ENCODE peak calls at places on chromosomes 3 and 15, in eight cellular contexts. One of them, this sample, is unnamed.

GRCh38 chr15:61116830-61117229 is 112.3 kb downstream of the RORA start:
- DNase-seq in hepatocyte: no peak
- DNase-seq in testis: no peak
- DNase-seq in epithelial cell of proximal tubule: no peak
- DNase-seq in GM13977: no peak
- DNase-seq in HL-60: no peak
- DNase-seq in WTC11: no peak
- DNase-seq in NB4: no peak
- DNase-seq in this sample: no peak

GRCh38 chr15:64681424-64682024 is 93.9 kb downstream of the RBPMS2 start:
- DNase-seq in hepatocyte: peak; percentile 82
- DNase-seq in testis: peak; percentile 74
- DNase-seq in HL-60: peak; percentile 41
- DNase-seq in epithelial cell of proximal tubule: no peak
- DNase-seq in GM13977: peak; percentile 62
- DNase-seq in NB4: peak; percentile 74
- DNase-seq in WTC11: peak; percentile 56
- DNase-seq in this sample: peak; percentile 31

GRCh38 chr3:83011471-83011870 is 1250.0 kb upstream of the GBE1 start:
- DNase-seq in hepatocyte: no peak
- DNase-seq in WTC11: no peak
- DNase-seq in GM13977: no peak
- DNase-seq in testis: no peak
- DNase-seq in epithelial cell of proximal tubule: no peak
- DNase-seq in NB4: no peak
- DNase-seq in HL-60: no peak
- DNase-seq in this sample: no peak

GRCh38 chr3:20323307-20323927 is 137.4 kb upstream of the SGO1 start:
- DNase-seq in testis: no peak
- DNase-seq in HL-60: no peak
- DNase-seq in WTC11: no peak
- DNase-seq in epithelial cell of proximal tubule: no peak
- DNase-seq in hepatocyte: no peak
- DNase-seq in NB4: no peak
- DNase-seq in GM13977: no peak
- DNase-seq in this sample: no peak

GRCh38 chr3:73786346-73786807 is 161.6 kb upstream of the PDZRN3 start:
- DNase-seq in NB4: no peak
- DNase-seq in epithelial cell of proximal tubule: peak; percentile 79
- DNase-seq in HL-60: no peak
- DNase-seq in hepatocyte: peak; percentile 35
- DNase-seq in WTC11: no peak
- DNase-seq in GM13977: no peak
- DNase-seq in testis: no peak
- DNase-seq in this sample: no peak

GRCh38 chr3:94716326-94717018 is 653.6 kb downstream of the NSUN3 start:
- DNase-seq in hepatocyte: peak; percentile 18
- DNase-seq in NB4: no peak
- DNase-seq in HL-60: no peak
- DNase-seq in WTC11: peak; percentile 9
- DNase-seq in testis: peak; percentile 21
- DNase-seq in epithelial cell of proximal tubule: no peak
- DNase-seq in GM13977: no peak
- DNase-seq in this sample: no peak

GRCh38 chr3:16240229-16241023 is 24.3 kb downstream of the DPH3 start:
- DNase-seq in GM13977: no peak
- DNase-seq in epithelial cell of proximal tubule: no peak
- DNase-seq in testis: no peak
- DNase-seq in WTC11: no peak
- DNase-seq in NB4: peak; percentile 40
- DNase-seq in HL-60: peak; percentile 74
- DNase-seq in hepatocyte: peak; percentile 32
- DNase-seq in this sample: no peak

GRCh38 chr3:144677118-144677517 is 705.5 kb downstream of the DIPK2A start:
- DNase-seq in HL-60: no peak
- DNase-seq in GM13977: no peak
- DNase-seq in NB4: no peak
- DNase-seq in epithelial cell of proximal tubule: no peak
- DNase-seq in hepatocyte: no peak
- DNase-seq in testis: no peak
- DNase-seq in WTC11: no peak
- DNase-seq in this sample: no peak

GRCh38 chr15:92801774-92802464 is 98.2 kb upstream of the CHD2 start:
- DNase-seq in GM13977: no peak
- DNase-seq in NB4: peak; percentile 83
- DNase-seq in testis: no peak
- DNase-seq in hepatocyte: no peak
- DNase-seq in epithelial cell of proximal tubule: no peak
- DNase-seq in HL-60: no peak
- DNase-seq in WTC11: no peak
- DNase-seq in this sample: no peak

GRCh38 chr3:163328680-163329079 is 1749.6 kb downstream of the SI start:
- DNase-seq in NB4: peak; percentile 18
- DNase-seq in epithelial cell of proximal tubule: no peak
- DNase-seq in HL-60: no peak
- DNase-seq in GM13977: no peak
- DNase-seq in hepatocyte: no peak
- DNase-seq in testis: no peak
- DNase-seq in WTC11: peak; percentile 30
- DNase-seq in this sample: no peak

GRCh38 chr3:107794664-107795443 is 272.1 kb downstream of the BBX start:
- DNase-seq in NB4: no peak
- DNase-seq in hepatocyte: no peak
- DNase-seq in testis: no peak
- DNase-seq in HL-60: no peak
- DNase-seq in WTC11: no peak
- DNase-seq in GM13977: no peak
- DNase-seq in epithelial cell of proximal tubule: no peak
- DNase-seq in this sample: no peak
- TF ChIP-seq CTCF in NB4: peak; percentile 3
- TF ChIP-seq CTCF in hepatocyte: no peak
- TF ChIP-seq CTCF in testis: no peak
- TF ChIP-seq CTCF in HL-60: no peak
- TF ChIP-seq CTCF in WTC11: no peak
- TF ChIP-seq CTCF in GM13977: no peak
- TF ChIP-seq CTCF in epithelial cell of proximal tubule: peak; percentile 46
- TF ChIP-seq CTCF in this sample: no peak

DNA sequence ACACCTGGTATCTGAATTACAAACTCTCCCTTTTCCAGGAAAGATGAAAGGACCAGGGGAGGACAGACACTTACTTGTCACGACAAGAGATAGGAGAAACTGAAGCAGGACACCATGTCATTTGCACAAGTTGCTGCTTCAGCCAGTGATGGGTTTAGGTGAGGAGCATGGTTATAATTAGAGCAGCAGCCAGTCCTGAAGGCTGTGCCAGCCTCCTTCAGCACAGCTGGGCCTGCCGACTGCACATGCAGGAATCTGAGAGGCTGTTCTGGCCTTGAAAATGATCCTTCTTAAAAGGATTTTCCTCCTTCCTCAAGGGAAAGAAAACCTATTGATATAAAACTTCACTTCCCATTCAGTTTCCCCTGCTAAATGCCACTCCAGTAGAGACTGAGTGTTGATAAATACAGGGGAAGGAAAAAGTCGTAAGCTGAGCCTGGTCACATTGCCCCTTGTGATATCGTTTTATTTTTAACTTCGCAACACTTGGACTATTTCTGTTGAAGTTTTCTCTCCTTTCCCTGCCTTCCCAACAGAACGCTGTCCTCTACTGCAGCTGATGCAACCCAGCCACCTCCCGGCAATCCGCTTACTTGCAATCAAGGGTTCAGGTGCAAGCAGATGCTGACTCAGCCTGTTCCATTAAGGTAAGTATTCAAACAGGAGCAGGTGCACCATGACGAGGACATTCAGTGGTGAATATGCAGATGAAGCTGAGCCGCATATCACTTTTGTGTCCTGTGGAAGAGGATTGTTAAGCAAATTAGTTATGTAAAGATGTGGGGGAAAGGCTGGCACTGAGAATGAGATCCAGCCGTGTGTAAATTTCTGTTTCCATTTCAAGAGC is at the start of gene FBXO40:
- DNase-seq in GM13977: no peak
- DNase-seq in hepatocyte: peak; percentile 52
- DNase-seq in epithelial cell of proximal tubule: no peak
- DNase-seq in WTC11: peak; percentile 88
- DNase-seq in NB4: no peak
- DNase-seq in testis: peak; percentile 74
- DNase-seq in HL-60: no peak
- DNase-seq in this sample: peak; percentile 62
- TF ChIP-seq CTCF in GM13977: no peak
- TF ChIP-seq CTCF in hepatocyte: no peak
- TF ChIP-seq CTCF in epithelial cell of proximal tubule: peak; percentile 14
- TF ChIP-seq CTCF in WTC11: no peak
- TF ChIP-seq CTCF in NB4: no peak
- TF ChIP-seq CTCF in testis: no peak
- TF ChIP-seq CTCF in HL-60: no peak
- TF ChIP-seq CTCF in this sample: no peak

GRCh38 chr3:51777985-51778384 is 1.1 kb downstream of the IQCF6 start:
- DNase-seq in hepatocyte: no peak
- DNase-seq in HL-60: no peak
- DNase-seq in WTC11: no peak
- DNase-seq in GM13977: no peak
- DNase-seq in NB4: no peak
- DNase-seq in epithelial cell of proximal tubule: no peak
- DNase-seq in testis: peak; percentile 58
- DNase-seq in this sample: peak; percentile 73
- TF ChIP-seq CTCF in hepatocyte: no peak
- TF ChIP-seq CTCF in HL-60: no peak
- TF ChIP-seq CTCF in WTC11: no peak
- TF ChIP-seq CTCF in GM13977: no peak
- TF ChIP-seq CTCF in NB4: no peak
- TF ChIP-seq CTCF in epithelial cell of proximal tubule: no peak
- TF ChIP-seq CTCF in testis: no peak
- TF ChIP-seq CTCF in this sample: no peak

GRCh38 chr3:100797921-100798491 is 88.7 kb downstream of the TFG start:
- DNase-seq in GM13977: no peak
- DNase-seq in NB4: no peak
- DNase-seq in WTC11: no peak
- DNase-seq in testis: no peak
- DNase-seq in epithelial cell of proximal tubule: no peak
- DNase-seq in hepatocyte: no peak
- DNase-seq in HL-60: no peak
- DNase-seq in this sample: no peak

GRCh38 chr3:100802126-100802525 is 92.8 kb downstream of the TFG start:
- DNase-seq in NB4: no peak
- DNase-seq in GM13977: no peak
- DNase-seq in WTC11: no peak
- DNase-seq in testis: no peak
- DNase-seq in HL-60: no peak
- DNase-seq in hepatocyte: no peak
- DNase-seq in epithelial cell of proximal tubule: peak; percentile 94
- DNase-seq in this sample: no peak

DNA sequence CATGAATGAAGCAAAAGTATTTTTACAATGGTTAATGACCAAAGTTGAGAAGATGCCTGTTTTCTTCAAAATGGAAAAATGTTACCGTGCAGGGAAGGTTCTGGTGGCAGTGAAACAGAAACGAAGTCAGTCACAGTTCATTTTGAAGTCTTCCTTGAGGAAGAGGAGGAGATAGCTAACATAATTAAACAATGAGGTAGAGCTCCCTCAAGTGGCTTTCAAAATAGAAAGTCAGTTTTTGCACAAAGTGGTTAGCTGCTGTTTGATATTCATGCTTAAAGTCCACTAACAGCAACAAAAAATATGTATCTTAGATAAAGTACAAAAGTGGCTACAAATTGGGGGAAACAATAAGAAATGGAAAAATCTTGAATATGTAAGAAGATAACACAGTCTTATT is 87.3 kb downstream of the TFG start:
- DNase-seq in hepatocyte: peak; percentile 8
- DNase-seq in epithelial cell of proximal tubule: no peak
- DNase-seq in NB4: peak; percentile 25
- DNase-seq in testis: no peak
- DNase-seq in HL-60: no peak
- DNase-seq in GM13977: no peak
- DNase-seq in WTC11: no peak
- DNase-seq in this sample: no peak
- TF ChIP-seq CTCF in hepatocyte: peak; percentile 46
- TF ChIP-seq CTCF in epithelial cell of proximal tubule: peak; percentile 57
- TF ChIP-seq CTCF in NB4: no peak
- TF ChIP-seq CTCF in testis: no peak
- TF ChIP-seq CTCF in HL-60: no peak
- TF ChIP-seq CTCF in GM13977: peak; percentile 40
- TF ChIP-seq CTCF in WTC11: no peak
- TF ChIP-seq CTCF in this sample: no peak

GRCh38 chr15:79086814-79087213 is 3.8 kb downstream of the RASGRF1 start:
- DNase-seq in WTC11: no peak
- DNase-seq in hepatocyte: no peak
- DNase-seq in epithelial cell of proximal tubule: no peak
- DNase-seq in NB4: no peak
- DNase-seq in GM13977: no peak
- DNase-seq in HL-60: no peak
- DNase-seq in testis: no peak
- DNase-seq in this sample: no peak
- TF ChIP-seq CTCF in WTC11: no peak
- TF ChIP-seq CTCF in hepatocyte: no peak
- TF ChIP-seq CTCF in epithelial cell of proximal tubule: no peak
- TF ChIP-seq CTCF in NB4: no peak
- TF ChIP-seq CTCF in GM13977: no peak
- TF ChIP-seq CTCF in HL-60: no peak
- TF ChIP-seq CTCF in testis: no peak
- TF ChIP-seq CTCF in this sample: no peak